ENCODE peak calls at places on chromosomes 13 and 19, in four cellular contexts. R, A, I and L are unnamed samples.
A peak's percentile ranks its signal among the peaks of the same experiment; 100 is the strongest.

GRCh38 chr13:103694033-103694432 is 627.8 kb upstream of the SLC10A2 start:
- DNase-seq in R (no peak), A (no peak), I (no peak), L (no peak)

GRCh38 chr13:44212633-44213387 is 160.8 kb upstream of the SERP2 start:
- DNase-seq in R (no peak), A (no peak), I (no peak), L (peak; percentile 26)

GRCh38 chr13:42524487-42525034 is 49.4 kb upstream of the TNFSF11 start:
- DNase-seq in R (no peak), A (no peak), I (peak; percentile 19), L (peak; percentile 56)

GRCh38 chr19:3792114-3792513 is 5.9 kb upstream of the MATK start:
- DNase-seq in R (no peak), A (no peak), I (no peak), L (no peak)

GRCh38 chr19:48815870-48816501 is 5.2 kb upstream of the BCAT2 start:
- DNase-seq in R (peak; percentile 46), A (no peak), I (peak; percentile 27), L (no peak)

GRCh38 chr19:18761531-18762110 is 29.5 kb downstream of the COMP start:
- DNase-seq in R (no peak), A (no peak), I (no peak), L (no peak)

GRCh38 chr13:36919833-36920611 is at the start of gene SMAD9:
- DNase-seq in R (peak; percentile 65), A (peak; percentile 35), I (peak; percentile 55), L (peak; percentile 63)

GRCh38 chr19:2050991-2051770 is at the start of gene MKNK2:
- DNase-seq in R (peak; percentile 92), A (no peak), I (peak; percentile 90), L (peak; percentile 77)

GRCh38 chr13:27226991-27227390 is 24.4 kb upstream of the RPL21 start:
- DNase-seq in R (no peak), A (no peak), I (no peak), L (no peak)

GRCh38 chr19:6224308-6224675 is 55.5 kb downstream of the MLLT1 start:
- DNase-seq in R (no peak), A (no peak), I (no peak), L (no peak)